ENCODE peak calls at places on chromosomes 6 and 20, in eight cellular contexts. O is activated CD4-positive, alpha-beta T cell treated with anti-CD3 and anti-CD28 coated beads for 24 hours; V is activated T-cell treated with anti-CD3 and anti-CD28 coated beads, Interleukin-2, amount 50 U/mL, for 4 hours; H is GM19239; G is osteocyte; Y is CD4-positive, CD25-positive, alpha-beta regulatory T cell; S is myocyte; Z is testis. P is an unnamed sample.

GRCh38 chr6:151377095-151377494 is 14.3 kb downstream of the ZBTB2 start:
- DNase-seq in G (no peak), Y (no peak), Z (no peak), V (no peak), S (no peak), H (no peak), O (no peak), P (no peak)

GRCh38 chr6:89360415-89360999 is 8.0 kb upstream of the UBE2J1 start:
- DNase-seq in H (no peak), G (no peak), Y (no peak), O (no peak), V (no peak), Z (no peak), S (peak), P (no peak)

GRCh38 chr20:7744411-7744810 is 195.8 kb downstream of the HAO1 start:
- DNase-seq in Z (no peak), Y (no peak), G (no peak), V (no peak), H (no peak), S (peak), O (no peak), P (no peak)

GRCh38 chr6:111482236-111482958 is 621 bp downstream of the REV3L start:
- DNase-seq in S (peak), V (peak), G (no peak), Z (peak), H (no peak), Y (peak), O (peak), P (peak)

GRCh38 chr6:6966569-6966968 is 141.2 kb upstream of the RREB1 start:
- DNase-seq in Y (no peak), Z (no peak), O (no peak), H (no peak), G (no peak), S (no peak), V (no peak), P (no peak)

GRCh38 chr6:116969211-116969863 is 92.3 kb downstream of the RFX6 start:
- DNase-seq in V (no peak), Y (no peak), Z (peak), H (peak), S (peak), G (no peak), O (no peak), P (no peak)

GRCh38 chr20:53829706-53830521 is 236.3 kb upstream of the ZNF217 start:
- DNase-seq in Z (no peak), S (peak), V (no peak), O (no peak), Y (no peak), H (no peak), G (no peak), P (no peak)

GRCh38 chr6:10613077-10613476 is 81.3 kb downstream of the C6orf52 start:
- DNase-seq in H (no peak), Z (no peak), Y (no peak), O (no peak), G (no peak), V (no peak), S (no peak), P (no peak)

GRCh38 chr20:54284928-54285704 is 77.2 kb downstream of the PFDN4 start:
- DNase-seq in V (no peak), G (no peak), H (no peak), Z (no peak), S (no peak), Y (no peak), O (peak), P (no peak)

GRCh38 chr20:199996-200395 is 10.5 kb upstream of the DEFB128 start:
- DNase-seq in G (no peak), Y (no peak), S (peak), Z (no peak), O (no peak), H (no peak), V (no peak), P (no peak)

P was measured in hypothalamus.